ENCODE peak calls at places on chromosomes 4 and X, in five cellular contexts. P, A, T, U and S are unnamed samples. For H3K4me1, the result is how much of the 10 kb centered on the place peaks cover.

GRCh38 chr4:116544946-116545345 is 540.4 kb downstream of the TRAM1L1 start:
- ATAC-seq in T (no peak), A (no peak), P (no peak), U (no peak), S (no peak)

GRCh38 chrX:68574240-68574639 is 73.2 kb upstream of the STARD8 start:
- ATAC-seq in U (no peak), T (no peak), A (no peak), P (no peak), S (no peak)

GRCh38 chr4:58406762-58407161 is 1296.6 kb upstream of the IGFBP7 start:
- ATAC-seq in P (no peak), U (no peak), A (no peak), T (no peak), S (no peak)

GRCh38 chr4:140641105-140641555 is 72.4 kb upstream of the UCP1 start:
- ATAC-seq in U (peak), T (no peak), P (no peak), A (no peak), S (no peak)

GRCh38 chr4:26892480-26893150 is 32.0 kb downstream of the STIM2 start:
- ATAC-seq in T (peak), U (no peak), P (no peak), A (no peak), S (no peak)

GRCh38 chrX:151206871-151207270 is 30.5 kb downstream of the GPR50 start:
- ATAC-seq in T (no peak), U (no peak), P (no peak), A (no peak), S (no peak)

GRCh38 chr4:186891859-186892486 is 168.3 kb upstream of the FAT1 start:
- ATAC-seq in A (no peak), U (no peak), T (no peak), P (no peak), S (no peak)

GRCh38 chr4:42824278-42824977 is 68.1 kb upstream of the GRXCR1 start:
- ATAC-seq in T (no peak), P (no peak), U (peak), A (no peak), S (no peak)

GRCh38 chr4:156723951-156724668 is 247.5 kb downstream of the PDGFC start:
- ATAC-seq in A (no peak), U (peak), T (no peak), P (no peak), S (no peak)

GRCh38 chr4:169312690-169313422 is 42.1 kb upstream of the SH3RF1 start:
- ATAC-seq in T (no peak), U (no peak), A (no peak), P (no peak), S (no peak)

GRCh38 chrX:71625471-71625870 is 7.2 kb upstream of the CXCR3 start:
- ATAC-seq in U (no peak), T (no peak), A (no peak), P (no peak), S (no peak)
- H3K4me1 ChIP-seq in U (half or more), T (half or more), A (under half), P (under half), S (under half)

DNA sequence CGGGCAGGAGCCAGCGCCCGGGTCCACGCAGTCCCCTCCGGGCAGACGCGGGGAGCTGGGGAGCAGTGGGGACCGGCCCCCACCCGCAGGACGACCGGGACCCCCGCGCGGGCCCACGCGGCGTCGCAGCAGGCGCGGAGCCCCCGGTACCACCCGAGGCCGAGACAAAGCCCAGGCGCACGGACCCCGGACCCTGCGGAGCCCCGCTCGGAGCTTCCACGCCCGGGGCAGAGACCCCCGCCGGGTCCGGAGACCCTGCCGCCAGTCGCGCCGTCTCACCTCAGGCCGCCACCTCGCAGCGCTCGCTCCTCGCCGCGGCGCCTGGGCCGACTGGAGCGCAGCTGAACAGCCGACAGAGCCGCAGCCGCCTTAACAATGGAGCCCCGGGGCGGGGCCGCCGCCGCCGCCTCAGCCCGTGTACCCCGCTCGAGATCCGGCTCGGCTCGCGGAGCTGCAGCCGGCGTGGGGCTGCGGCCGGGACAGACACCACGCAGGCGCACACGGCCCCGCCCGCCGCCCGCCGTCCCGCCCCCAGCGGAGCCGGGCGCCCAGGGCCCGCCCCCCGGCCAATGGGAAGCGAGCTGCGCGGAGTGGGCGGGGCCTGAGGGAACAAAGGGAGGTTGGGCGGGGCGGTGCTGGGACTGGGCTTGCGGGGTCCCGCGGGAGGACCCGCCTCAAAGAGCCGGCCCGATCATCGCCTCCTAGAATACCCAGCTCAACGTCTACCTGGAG is at the start of gene AFAP1:
- ATAC-seq in A (peak), T (peak), U (peak), P (peak), S (peak)
- TF ChIP-seq POLR2AphosphoS5 in A (peak), T (no peak), U (no peak), P (no peak), S (peak)

GRCh38 chrX:101658661-101659477 is 781 bp downstream of the ARMCX2 start:
- ATAC-seq in A (no peak), T (peak), P (peak), U (no peak), S (peak)
- TF ChIP-seq POLR2A in A (no peak), T (no peak), P (no peak), U (no peak), S (no peak)

GRCh38 chr4:81470456-81471327 is 1.0 kb downstream of the RASGEF1B start:
- ATAC-seq in T (no peak), U (no peak), P (no peak), A (no peak), S (no peak)
- H3K4me1 ChIP-seq in T (under half), U (under half), P (under half), A (under half), S (under half)

GRCh38 chr4:4415806-4416805 is 29.2 kb downstream of the NSG1 start:
- ATAC-seq in T (no peak), U (no peak), A (no peak), P (no peak), S (no peak)
- TF ChIP-seq POLR2AphosphoS5 in T (no peak), U (no peak), A (no peak), P (no peak), S (no peak)

DNA sequence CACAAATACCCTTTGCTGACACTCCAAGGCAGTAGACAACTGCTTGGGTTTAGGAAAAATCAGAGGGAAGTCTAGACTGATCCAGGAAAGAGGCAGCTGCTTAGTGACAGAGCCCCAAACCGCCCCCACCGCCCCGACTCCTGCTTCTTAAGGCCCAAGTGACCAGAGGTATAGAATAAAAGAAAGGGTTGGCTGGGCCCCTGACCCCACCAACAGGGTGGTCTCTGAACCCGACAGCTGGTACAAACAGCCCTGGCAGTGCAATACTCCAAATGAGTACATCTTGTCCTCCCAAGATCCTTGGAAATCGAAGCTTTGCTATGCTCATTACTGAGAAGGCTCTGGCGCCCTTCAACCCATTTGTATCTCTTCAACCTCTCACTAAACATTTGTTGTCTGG is 78.1 kb upstream of the PLAC1 start:
- ATAC-seq in A (no peak), T (no peak), P (no peak), U (no peak), S (no peak)
- TF ChIP-seq POLR2A in A (no peak), T (no peak), P (no peak), U (no peak), S (no peak)